ENCODE peak calls at places on chromosomes 3 and 15, in four cellular contexts. P is transverse colon, O is suprapubic skin, M is uterus. U is an unnamed sample.

GRCh38 chr3:176951144-176951543 is 246.1 kb downstream of the TBL1XR1 start:
- DNase-seq in P (no peak), O (no peak), M (no peak), U (peak)

GRCh38 chr3:187016639-187017345 is 86.5 kb downstream of the ST6GAL1 start:
- DNase-seq in P (no peak), O (no peak), M (no peak), U (peak)

GRCh38 chr3:152268501-152269422 is at the start of gene MBNL1:
- DNase-seq in P (peak), O (peak), M (peak), U (peak)

GRCh38 chr3:184300377-184300717 is 1.3 kb downstream of the PSMD2 start:
- DNase-seq in P (no peak), O (no peak), M (no peak), U (peak)

GRCh38 chr15:29669823-29670222 is 152.4 kb downstream of the TJP1 start:
- DNase-seq in P (no peak), O (no peak), M (no peak), U (no peak)

GRCh38 chr3:50342818-50343633 is 2.4 kb upstream of the RASSF1 start:
- DNase-seq in P (no peak), O (no peak), M (no peak), U (no peak)

GRCh38 chr3:126746395-126747177 is 42.5 kb downstream of the CHCHD6 start:
- DNase-seq in P (no peak), O (peak), M (no peak), U (peak)

GRCh38 chr15:70912187-70912586 is 19.6 kb downstream of the LRRC49 start:
- DNase-seq in P (no peak), O (no peak), M (no peak), U (no peak)

GRCh38 chr3:9102240-9102841 is 139.1 kb upstream of the RAD18 start:
- DNase-seq in P (no peak), O (no peak), M (no peak), U (no peak)

GRCh38 chr3:184334470-184335158 is 2.8 kb upstream of the FAM131A start:
- DNase-seq in P (no peak), O (no peak), M (no peak), U (peak)

DNA sequence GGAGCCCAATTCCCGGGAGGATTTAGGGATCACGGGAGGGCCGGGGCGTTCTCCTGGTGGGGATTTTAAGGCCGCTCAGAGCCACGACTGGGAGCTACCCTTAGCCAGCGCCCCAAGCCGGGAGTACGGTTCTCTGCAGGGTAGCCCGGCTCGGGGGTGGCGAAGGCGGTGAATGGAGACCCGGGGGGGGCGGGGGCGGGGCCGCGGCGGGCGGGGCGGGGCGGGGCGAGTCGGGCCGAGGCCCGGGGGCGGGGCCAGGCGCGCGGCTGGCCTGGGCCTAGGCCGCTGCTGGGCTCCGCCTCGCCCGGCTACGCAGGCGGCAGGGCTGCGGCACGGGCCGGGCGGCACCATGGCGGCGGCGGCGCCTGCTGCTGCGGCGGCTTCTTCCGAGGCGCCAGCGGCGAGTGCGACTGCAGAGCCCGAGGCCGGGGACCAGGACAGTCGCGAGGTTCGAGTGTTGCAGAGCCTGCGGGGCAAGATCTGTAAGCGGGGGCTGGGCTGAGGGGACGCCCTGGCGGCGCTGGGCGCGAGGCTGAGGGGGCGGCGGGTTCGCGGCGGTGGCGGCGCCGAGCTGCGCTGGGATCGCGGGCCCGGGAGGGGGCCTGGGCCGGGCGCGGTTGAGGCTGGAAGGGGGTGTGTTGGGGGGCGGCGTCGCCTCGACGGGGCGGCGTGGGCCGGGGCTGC is at the start of gene RASA2:
- DNase-seq in P (peak), O (no peak), M (peak), U (peak)
- TF ChIP-seq POLR2A in P (peak), O (peak), M (peak), U (peak)

DNA sequence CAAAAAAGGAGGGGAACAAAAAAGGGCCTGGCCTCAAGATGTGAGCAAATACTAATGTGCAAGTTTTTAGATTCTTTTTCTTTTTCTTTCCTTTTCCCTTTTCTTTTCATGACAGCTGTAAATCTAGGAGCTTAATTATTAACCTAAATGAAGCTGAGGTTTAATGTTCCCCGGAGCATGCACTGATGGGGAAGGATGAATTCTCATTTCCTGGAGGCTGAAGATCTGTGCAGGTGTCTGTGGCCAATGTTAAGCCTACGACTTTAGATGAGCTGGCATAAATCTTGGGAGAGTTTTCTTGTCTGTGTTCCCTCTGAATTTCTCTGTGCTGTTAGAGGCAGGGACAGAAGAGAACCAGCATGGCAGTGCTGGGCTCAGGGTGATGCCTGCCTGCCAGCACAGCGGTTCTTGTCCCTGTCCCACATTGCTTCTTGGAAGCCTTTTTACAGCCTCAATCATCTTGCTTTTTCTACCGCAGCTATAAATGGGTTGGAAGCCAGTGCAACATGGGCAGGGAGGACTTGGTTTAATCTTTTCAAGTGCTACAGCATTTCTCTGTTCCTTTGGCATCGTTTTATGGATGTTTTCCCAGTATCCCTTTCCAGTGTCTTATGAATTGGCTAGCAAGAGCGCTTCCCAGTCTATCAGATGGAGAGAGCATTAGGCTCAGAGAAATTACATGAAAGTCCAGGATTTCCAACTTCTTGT is 119.1 kb downstream of the ATG7 start:
- DNase-seq in P (peak), O (no peak), M (no peak), U (no peak)
- TF ChIP-seq POLR2A in P (no peak), O (no peak), M (no peak), U (no peak)

GRCh38 chr15:90349072-90349471 is 3.0 kb upstream of the ZNF774 start:
- DNase-seq in P (no peak), O (no peak), M (no peak), U (no peak)

GRCh38 chr15:90354986-90355385 is 2.9 kb downstream of the ZNF774 start:
- DNase-seq in P (no peak), O (no peak), M (no peak), U (no peak)

GRCh38 chr15:90348456-90348855 is 3.6 kb upstream of the ZNF774 start:
- DNase-seq in P (no peak), O (no peak), M (no peak), U (no peak)

GRCh38 chr15:90351479-90352108 is 490 bp upstream of the ZNF774 start:
- DNase-seq in P (no peak), O (no peak), M (no peak), U (no peak)

GRCh38 chr15:90352109-90352893 is at the start of gene ZNF774:
- DNase-seq in P (peak), O (peak), M (peak), U (peak)
- TF ChIP-seq POLR2A in P (peak), O (no peak), M (peak), U (peak)

DNA sequence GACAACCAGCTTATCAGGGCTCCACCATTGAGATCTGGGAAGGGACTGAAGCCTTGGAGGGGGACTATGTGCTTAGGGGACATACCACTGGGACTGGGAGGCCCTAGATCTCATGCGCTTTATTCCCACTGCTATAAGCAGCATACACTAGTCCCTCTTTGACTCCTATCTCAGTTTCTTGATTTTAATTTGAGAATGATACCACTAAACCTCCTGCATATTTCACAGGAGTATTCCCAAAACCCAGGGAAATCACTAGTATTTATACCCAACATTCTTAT is 29.2 kb downstream of the SLC24A1 start:
- DNase-seq in P (no peak), O (no peak), M (no peak), U (no peak)
- TF ChIP-seq POLR2A in P (no peak), O (no peak), M (no peak), U (no peak)

GRCh38 chr15:80932989-80933388 is 56.6 kb downstream of the MESD start:
- DNase-seq in P (peak), O (no peak), M (peak), U (no peak)
- TF ChIP-seq POLR2A in P (no peak), O (no peak), M (no peak), U (no peak)